ENCODE peak calls at places on chromosomes 5 and 9, in four cellular contexts. A, B, F and C are unnamed samples.

GRCh38 chr5:56327810-56328209 is 94.7 kb upstream of the ANKRD55 start:
- DNase-seq in F (no peak), A (no peak), B (no peak), C (no peak)

GRCh38 chr9:124082622-124083021 is 71.1 kb downstream of the LHX2 start:
- DNase-seq in F (no peak), A (no peak), B (no peak), C (no peak)

GRCh38 chr5:178357127-178357526 is 124.5 kb upstream of the PHYKPL start:
- DNase-seq in B (no peak), A (no peak), F (no peak), C (peak; percentile 9)

GRCh38 chr9:99563364-99563763 is 258.3 kb upstream of the NR4A3 start:
- DNase-seq in A (no peak), B (no peak), F (no peak), C (no peak)

GRCh38 chr9:128082173-128082572 is 14.1 kb downstream of the SLC25A25 start:
- DNase-seq in F (no peak), A (no peak), B (no peak), C (no peak)

GRCh38 chr5:32244017-32244416 is 68.7 kb downstream of the MTMR12 start:
- DNase-seq in A (no peak), F (no peak), B (no peak), C (no peak)

GRCh38 chr5:138466058-138466899 is 1.0 kb downstream of the EGR1 start:
- DNase-seq in A (peak; percentile 38), B (no peak), F (no peak), C (peak; percentile 64)

GRCh38 chr5:63919763-63920478 is 42.3 kb downstream of the HTR1A start:
- DNase-seq in A (no peak), F (no peak), B (no peak), C (no peak)

GRCh38 chr5:115431116-115431515 is 113.5 kb downstream of the FEM1C start:
- DNase-seq in B (no peak), F (no peak), A (no peak), C (no peak)

GRCh38 chr5:148660346-148660660 is 6.0 kb upstream of the HTR4 start:
- DNase-seq in B (no peak), F (no peak), A (no peak), C (no peak)

GRCh38 chr9:72883867-72884266 is 69.0 kb downstream of the ALDH1A1 start:
- DNase-seq in B (no peak), F (no peak), A (peak; percentile 50), C (no peak)
- H3K36me3 ChIP-seq in B (no peaks in the 10 kb centered on the region), F (no peaks in the 10 kb centered on the region), A (no peaks in the 10 kb centered on the region), C (no peaks in the 10 kb centered on the region)

DNA sequence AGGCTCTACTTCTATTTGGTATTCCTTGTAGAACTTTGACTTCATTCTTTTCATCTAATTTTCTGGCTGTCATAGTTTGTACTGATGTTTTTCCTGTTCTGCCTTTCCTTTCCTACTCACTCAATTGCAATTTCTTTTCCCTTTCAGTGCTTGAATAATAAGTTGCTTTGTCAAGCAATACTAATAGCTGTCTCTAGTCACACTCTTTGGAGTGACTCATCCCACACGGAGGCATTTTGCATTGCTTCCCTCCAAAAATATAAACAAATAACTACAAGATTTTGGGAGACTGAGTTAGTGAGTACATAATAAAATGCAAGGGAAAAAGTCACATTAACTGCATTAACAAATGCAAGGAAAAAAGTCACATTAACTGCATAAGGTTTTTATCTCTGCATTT is 465.9 kb downstream of the CDH9 start:
- DNase-seq in A (no peak), B (no peak), F (no peak), C (no peak)
- TF ChIP-seq CTCF in A (no peak), B (no peak), F (no peak), C (no peak)

DNA sequence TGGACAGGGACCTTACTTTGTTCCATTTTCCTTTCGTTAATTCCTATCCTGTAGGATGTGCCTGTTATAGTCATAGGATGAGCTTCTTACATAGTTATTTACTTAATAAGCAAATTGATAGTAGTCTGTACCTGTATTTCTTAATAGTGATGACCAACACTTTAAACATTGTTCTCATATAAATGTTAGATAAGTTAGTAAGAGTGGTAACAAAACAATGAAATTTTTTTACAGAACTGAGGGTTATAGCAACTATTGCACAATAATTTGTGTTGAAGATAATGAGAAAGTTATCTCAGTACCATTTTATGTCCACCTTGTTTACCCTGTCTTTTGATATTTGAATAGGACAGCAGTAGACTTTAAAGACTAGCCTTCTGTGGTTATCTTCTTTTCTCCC is 162.9 kb upstream of the ELL2 start:
- DNase-seq in B (no peak), F (no peak), A (no peak), C (no peak)
- H3K36me3 ChIP-seq in B (no peaks in the 10 kb centered on the region), F (no peaks in the 10 kb centered on the region), A (no peaks in the 10 kb centered on the region), C (no peaks in the 10 kb centered on the region)

DNA sequence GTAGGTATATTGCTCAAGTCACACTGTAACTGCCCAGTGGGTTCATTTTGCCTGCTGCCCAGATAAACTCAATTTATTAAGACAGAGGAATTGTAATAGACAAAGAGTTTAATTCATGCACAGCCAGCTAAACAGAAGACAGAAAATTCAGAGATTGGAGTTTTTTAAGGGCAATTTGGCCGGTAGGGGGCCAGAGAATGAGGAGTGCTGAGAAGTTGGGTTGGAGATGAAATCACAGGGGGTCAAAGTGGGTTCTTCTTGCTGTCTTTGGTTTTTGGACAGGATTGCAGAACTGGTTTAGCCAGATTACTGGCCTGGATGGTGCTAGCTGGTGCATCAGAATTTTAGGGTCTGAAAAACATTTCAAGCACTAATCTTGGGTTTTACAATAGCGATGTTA is 20.7 kb upstream of the IL33 start:
- DNase-seq in B (no peak), A (no peak), F (no peak), C (peak; percentile 9)
- TF ChIP-seq CTCF in B (no peak), A (no peak), F (peak; percentile 14), C (peak; percentile 19)

GRCh38 chr5:177301503-177302165 is 1.9 kb downstream of the RAB24 start:
- DNase-seq in F (no peak), A (peak; percentile 93), B (peak; percentile 69), C (no peak)

GRCh38 chr5:177300236-177300880 is 3.2 kb downstream of the RAB24 start:
- DNase-seq in A (peak; percentile 71), B (peak; percentile 80), F (no peak), C (no peak)

GRCh38 chr5:177299711-177300110 is 3.8 kb downstream of the RAB24 start:
- DNase-seq in B (no peak), A (no peak), F (no peak), C (no peak)

GRCh38 chr5:177302354-177303110 is 987 bp downstream of the RAB24 start:
- DNase-seq in F (no peak), B (no peak), A (no peak), C (peak; percentile 31)

DNA sequence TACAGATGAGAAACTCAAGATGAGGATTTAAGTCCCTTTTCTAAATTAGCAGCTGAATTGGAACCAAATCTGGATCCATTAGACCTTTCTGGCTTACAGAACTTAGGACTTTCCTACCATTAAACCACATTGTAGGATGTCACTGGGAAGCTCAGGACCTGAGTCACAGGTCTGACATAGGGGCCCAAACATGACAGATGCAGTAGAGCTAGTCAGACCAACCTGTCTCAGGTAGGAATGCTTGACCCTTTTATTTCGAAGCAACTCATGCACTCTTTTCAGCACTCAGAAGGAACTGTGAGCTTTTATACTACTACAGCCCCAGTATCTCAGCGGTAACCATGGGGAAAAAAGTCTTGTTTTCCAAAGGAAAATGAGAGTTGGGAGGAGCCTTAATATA is 2.5 kb downstream of the RAB24 start:
- DNase-seq in F (no peak), A (no peak), B (no peak), C (no peak)
- H3K36me3 ChIP-seq in F (peaks cover 1% of the 10 kb centered on the region), A (peaks cover 6% of the 10 kb centered on the region), B (no peaks in the 10 kb centered on the region), C (peaks cover 7% of the 10 kb centered on the region)

GRCh38 chr5:127957183-127957582 is 126.4 kb upstream of the SLC12A2 start:
- DNase-seq in F (peak; percentile 42), A (peak; percentile 58), B (no peak), C (no peak)
- TF ChIP-seq CTCF in F (no peak), A (no peak), B (no peak), C (no peak)

GRCh38 chr9:92711146-92711545 is 41.2 kb upstream of the IPPK start:
- DNase-seq in F (no peak), B (no peak), A (no peak), C (no peak)
- H3K36me3 ChIP-seq in F (peaks cover 3% of the 10 kb centered on the region), B (no peaks in the 10 kb centered on the region), A (peaks cover 8% of the 10 kb centered on the region), C (no peaks in the 10 kb centered on the region)